ENCODE peak calls at places on chromosomes 6 and 20, in five cellular contexts. One of them, this sample, is unnamed.

GRCh38 chr6:133225560-133225959 is 15.6 kb upstream of the EYA4 start:
- DNase-seq in left lung: no peak
- DNase-seq in A549: no peak
- DNase-seq in psoas muscle: no peak
- DNase-seq in GM23338: no peak
- DNase-seq in this sample: no peak

GRCh38 chr6:137443901-137444300 is 50.3 kb downstream of the OLIG3 start:
- DNase-seq in A549: peak; percentile 3
- DNase-seq in psoas muscle: no peak
- DNase-seq in left lung: no peak
- DNase-seq in GM23338: peak; percentile 20
- DNase-seq in this sample: no peak

GRCh38 chr6:105437236-105437635 is 34.4 kb upstream of the PREP start:
- DNase-seq in left lung: no peak
- DNase-seq in A549: no peak
- DNase-seq in GM23338: no peak
- DNase-seq in psoas muscle: no peak
- DNase-seq in this sample: no peak

GRCh38 chr20:64277571-64278318 is 22.2 kb downstream of the PCMTD2 start:
- DNase-seq in A549: no peak
- DNase-seq in psoas muscle: no peak
- DNase-seq in GM23338: no peak
- DNase-seq in left lung: no peak
- DNase-seq in this sample: no peak

GRCh38 chr20:62142252-62143117 is 709 bp downstream of the PSMA7 start:
- DNase-seq in psoas muscle: no peak
- DNase-seq in left lung: no peak
- DNase-seq in A549: no peak
- DNase-seq in GM23338: peak; percentile 43
- DNase-seq in this sample: no peak

GRCh38 chr6:31687321-31687720 is 6.5 kb upstream of the LY6G5C start:
- DNase-seq in A549: no peak
- DNase-seq in left lung: no peak
- DNase-seq in GM23338: no peak
- DNase-seq in psoas muscle: no peak
- DNase-seq in this sample: no peak

GRCh38 chr6:85537055-85537494 is 56.6 kb downstream of the SNX14 start:
- DNase-seq in psoas muscle: no peak
- DNase-seq in left lung: no peak
- DNase-seq in GM23338: no peak
- DNase-seq in A549: no peak
- DNase-seq in this sample: no peak

GRCh38 chr6:63804381-63804956 is 168.9 kb downstream of the PHF3 start:
- DNase-seq in left lung: no peak
- DNase-seq in A549: no peak
- DNase-seq in GM23338: no peak
- DNase-seq in psoas muscle: no peak
- DNase-seq in this sample: no peak

GRCh38 chr20:8855315-8855714 is 213.6 kb upstream of the PLCB4 start:
- DNase-seq in GM23338: no peak
- DNase-seq in A549: no peak
- DNase-seq in left lung: no peak
- DNase-seq in psoas muscle: no peak
- DNase-seq in this sample: no peak

GRCh38 chr20:44279228-44279627 is 31.8 kb downstream of the FITM2 start:
- DNase-seq in GM23338: no peak
- DNase-seq in left lung: no peak
- DNase-seq in psoas muscle: no peak
- DNase-seq in A549: peak; percentile 37
- DNase-seq in this sample: no peak

DNA sequence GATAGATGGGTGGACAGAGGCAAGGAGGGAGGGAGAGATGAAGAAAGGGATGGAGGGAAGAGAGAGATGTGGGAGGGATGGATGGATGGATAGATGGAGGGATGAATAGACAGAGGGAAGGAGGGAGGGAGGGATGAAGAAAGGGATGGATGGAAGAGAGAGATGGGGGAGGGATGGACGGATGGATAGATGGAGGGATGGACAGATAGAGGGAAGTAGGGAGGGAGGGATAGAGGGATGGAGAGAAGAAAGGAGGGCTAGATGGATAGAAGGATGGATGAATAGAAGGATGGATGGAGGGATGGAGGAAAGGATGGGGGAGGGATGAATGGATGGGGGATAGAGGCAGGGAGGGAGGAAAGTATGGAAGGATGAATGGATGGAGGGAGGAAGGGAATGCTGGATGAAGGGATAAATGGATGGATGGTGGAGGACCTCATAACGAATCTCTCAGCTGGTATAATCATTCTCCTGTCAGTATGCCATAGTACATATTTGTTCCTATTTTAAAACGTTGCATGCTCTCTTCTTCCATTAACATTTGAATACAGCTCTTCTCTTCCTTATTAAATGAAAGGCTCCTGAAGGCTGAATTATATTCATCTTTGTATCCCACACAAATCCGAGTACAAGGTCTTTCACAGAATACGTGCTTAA is 136.4 kb downstream of the HIVEP2 start:
- DNase-seq in psoas muscle: no peak
- DNase-seq in GM23338: no peak
- DNase-seq in left lung: no peak
- DNase-seq in A549: no peak
- DNase-seq in this sample: no peak
- H3K4me3 ChIP-seq in psoas muscle: no peak overlapping the region
- H3K4me3 ChIP-seq in GM23338: no peak overlapping the region
- H3K4me3 ChIP-seq in left lung: no peak overlapping the region
- H3K4me3 ChIP-seq in A549: no peak overlapping the region
- H3K4me3 ChIP-seq in this sample: no peak overlapping the region

DNA sequence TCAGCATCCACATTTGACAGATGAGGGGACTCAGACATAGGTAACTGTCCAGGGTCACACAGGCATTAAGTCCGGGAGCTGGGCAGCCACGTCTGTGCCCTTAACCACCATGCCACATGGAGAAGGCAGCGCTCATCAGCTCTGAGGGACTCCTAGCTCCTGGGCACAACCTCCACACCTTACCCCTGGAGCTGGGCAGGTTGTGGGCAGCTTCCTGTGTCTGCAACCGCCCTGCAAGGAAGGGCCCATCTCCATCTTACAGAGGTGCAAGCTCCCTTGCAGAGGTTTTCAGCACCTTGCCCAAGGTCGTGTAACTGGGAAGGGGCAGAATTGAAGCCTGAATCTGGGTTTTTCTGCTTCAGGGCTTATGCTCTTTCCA is 7.9 kb downstream of the CCDC167 start:
- DNase-seq in GM23338: no peak
- DNase-seq in A549: no peak
- DNase-seq in psoas muscle: no peak
- DNase-seq in left lung: peak; percentile 20
- DNase-seq in this sample: no peak
- H3K4me1 ChIP-seq in GM23338: peaks cover 15% of the 10 kb centered on the region
- H3K4me1 ChIP-seq in A549: no peaks in the 10 kb centered on the region
- H3K4me1 ChIP-seq in psoas muscle: no peaks in the 10 kb centered on the region
- H3K4me1 ChIP-seq in left lung: no peaks in the 10 kb centered on the region
- H3K4me1 ChIP-seq in this sample: no peaks in the 10 kb centered on the region

DNA sequence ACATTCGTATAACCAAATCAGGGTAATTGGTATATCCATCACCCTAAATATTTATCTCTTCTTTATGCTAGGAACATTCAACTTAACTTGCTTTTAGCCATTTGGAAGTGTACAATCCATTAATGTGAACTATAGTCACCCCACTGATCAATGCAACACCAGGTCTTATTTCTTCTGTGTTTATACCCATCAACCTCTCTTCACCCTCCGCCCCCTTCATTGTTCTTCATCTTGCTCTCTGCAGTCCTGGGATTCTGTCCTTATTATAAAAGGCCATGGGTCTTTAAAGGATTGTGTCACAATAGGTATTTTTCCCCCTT is 1.6 kb downstream of the ABRACL start:
- DNase-seq in psoas muscle: no peak
- DNase-seq in left lung: no peak
- DNase-seq in GM23338: no peak
- DNase-seq in A549: no peak
- DNase-seq in this sample: no peak
- H3K4me3 ChIP-seq in psoas muscle: peak overlapping the region; percentile 92
- H3K4me3 ChIP-seq in left lung: peak overlapping the region; percentile 93
- H3K4me3 ChIP-seq in GM23338: peak overlapping the region; percentile 91
- H3K4me3 ChIP-seq in A549: no peak overlapping the region
- H3K4me3 ChIP-seq in this sample: peak overlapping the region; percentile 100

GRCh38 chr6:16338577-16339262 is 100.3 kb downstream of the GMPR start:
- DNase-seq in left lung: peak; percentile 79
- DNase-seq in A549: peak; percentile 51
- DNase-seq in psoas muscle: peak; percentile 78
- DNase-seq in GM23338: peak; percentile 59
- DNase-seq in this sample: no peak

GRCh38 chr6:16334671-16335070 is 96.3 kb downstream of the GMPR start:
- DNase-seq in left lung: peak; percentile 78
- DNase-seq in GM23338: no peak
- DNase-seq in A549: peak; percentile 19
- DNase-seq in psoas muscle: peak; percentile 84
- DNase-seq in this sample: peak; percentile 44

GRCh38 chr6:16337280-16337975 is 99.0 kb downstream of the GMPR start:
- DNase-seq in psoas muscle: peak; percentile 95
- DNase-seq in GM23338: peak; percentile 40
- DNase-seq in A549: no peak
- DNase-seq in left lung: peak; percentile 81
- DNase-seq in this sample: peak; percentile 79

GRCh38 chr6:16335176-16335575 is 96.8 kb downstream of the GMPR start:
- DNase-seq in A549: no peak
- DNase-seq in psoas muscle: no peak
- DNase-seq in GM23338: no peak
- DNase-seq in left lung: peak; percentile 26
- DNase-seq in this sample: no peak

GRCh38 chr6:16336056-16336810 is 97.8 kb downstream of the GMPR start:
- DNase-seq in left lung: peak; percentile 18
- DNase-seq in GM23338: no peak
- DNase-seq in A549: no peak
- DNase-seq in psoas muscle: no peak
- DNase-seq in this sample: no peak
- H3K4me1 ChIP-seq in left lung: peaks cover 4% of the 10 kb centered on the region
- H3K4me1 ChIP-seq in GM23338: no peaks in the 10 kb centered on the region
- H3K4me1 ChIP-seq in A549: peaks cover 60% of the 10 kb centered on the region
- H3K4me1 ChIP-seq in psoas muscle: peaks cover 79% of the 10 kb centered on the region
- H3K4me1 ChIP-seq in this sample: peaks cover 4% of the 10 kb centered on the region

GRCh38 chr20:40945754-40946451 is 82.7 kb upstream of the TOP1 start:
- DNase-seq in A549: peak; percentile 40
- DNase-seq in left lung: peak; percentile 53
- DNase-seq in GM23338: peak; percentile 86
- DNase-seq in psoas muscle: peak; percentile 62
- DNase-seq in this sample: peak; percentile 60

GRCh38 chr20:40945189-40945588 is 83.4 kb upstream of the TOP1 start:
- DNase-seq in GM23338: no peak
- DNase-seq in left lung: no peak
- DNase-seq in A549: no peak
- DNase-seq in psoas muscle: no peak
- DNase-seq in this sample: no peak

GRCh38 chr20:40942775-40943174 is 85.8 kb upstream of the TOP1 start:
- DNase-seq in left lung: no peak
- DNase-seq in GM23338: no peak
- DNase-seq in A549: no peak
- DNase-seq in psoas muscle: no peak
- DNase-seq in this sample: no peak

GRCh38 chr20:40942015-40942414 is 86.6 kb upstream of the TOP1 start:
- DNase-seq in GM23338: no peak
- DNase-seq in left lung: no peak
- DNase-seq in psoas muscle: no peak
- DNase-seq in A549: no peak
- DNase-seq in this sample: no peak

GRCh38 chr20:40943591-40943990 is 85.0 kb upstream of the TOP1 start:
- DNase-seq in left lung: no peak
- DNase-seq in psoas muscle: no peak
- DNase-seq in GM23338: peak; percentile 35
- DNase-seq in A549: no peak
- DNase-seq in this sample: no peak
- H3K4me3 ChIP-seq in left lung: no peak overlapping the region
- H3K4me3 ChIP-seq in psoas muscle: no peak overlapping the region
- H3K4me3 ChIP-seq in GM23338: no peak overlapping the region
- H3K4me3 ChIP-seq in A549: no peak overlapping the region
- H3K4me3 ChIP-seq in this sample: no peak overlapping the region

This sample was measured in breast epithelium.